ENCODE peak calls at places on chromosome 2, in nine cellular contexts. G is activated T-cell treated with anti-CD3 and anti-CD28 coated beads, Interleukin-2, amount 50 U/mL, for 24 hours; F is uterus; I is NCI-H1436; Z is ecto neural progenitor cell; J is A549; T is LoVo; O is stimulated activated CD4-positive, alpha-beta T cell treated with anti-CD3 and anti-CD28 coated beads, Interleukin-15, amount 100 ng/mL, for 48 hours; X is Peyer's patch. N is an unnamed sample.
A peak's percentile ranks its signal among the peaks of the same experiment; 100 is the strongest.

GRCh38 chr2:57597940-57598339 is 448.7 kb upstream of the VRK2 start:
- DNase-seq in G (no peak), F (no peak), I (no peak), Z (no peak), J (no peak), T (no peak), O (no peak), X (no peak), N (no peak)

GRCh38 chr2:236352761-236353593 is 88.8 kb upstream of the ASB18 start:
- DNase-seq in G (no peak), F (no peak), I (no peak), Z (no peak), J (peak; percentile 13), T (peak; percentile 47), O (peak; percentile 9), X (peak; percentile 64), N (no peak)

GRCh38 chr2:66896151-66896550 is 461.2 kb downstream of the MEIS1 start:
- DNase-seq in G (no peak), F (no peak), I (no peak), Z (no peak), J (no peak), T (no peak), O (no peak), X (no peak), N (no peak)

GRCh38 chr2:45932278-45932975 is 281.0 kb downstream of the PRKCE start:
- DNase-seq in G (no peak), F (no peak), I (no peak), Z (no peak), J (no peak), T (no peak), O (no peak), X (no peak), N (no peak)

GRCh38 chr2:219289537-219290361 is 10.6 kb downstream of the DNAJB2 start:
- DNase-seq in G (no peak), F (peak; percentile 96), I (no peak), Z (no peak), J (no peak), T (peak; percentile 22), O (no peak), X (peak; percentile 51), N (no peak)

GRCh38 chr2:170084820-170085475 is 93.0 kb upstream of the MYO3B start:
- DNase-seq in G (no peak), F (no peak), I (no peak), Z (no peak), J (no peak), T (no peak), O (no peak), X (no peak), N (no peak)

GRCh38 chr2:46813046-46813445 is 102.6 kb downstream of the MCFD2 start:
- DNase-seq in G (no peak), F (peak; percentile 73), I (no peak), Z (peak; percentile 35), J (no peak), T (no peak), O (no peak), X (peak; percentile 47), N (no peak)

GRCh38 chr2:74902281-74902860 is 56.1 kb upstream of the POLE4 start:
- DNase-seq in G (no peak), F (no peak), I (no peak), Z (no peak), J (no peak), T (no peak), O (no peak), X (no peak), N (no peak)

GRCh38 chr2:20599001-20599600 is 51.8 kb downstream of the HS1BP3 start:
- DNase-seq in G (no peak), F (peak; percentile 48), I (no peak), Z (no peak), J (no peak), T (no peak), O (no peak), X (peak; percentile 44), N (no peak)

GRCh38 chr2:203584784-203585183 is 49.7 kb upstream of the RAPH1 start:
- DNase-seq in G (no peak), F (no peak), I (no peak), Z (no peak), J (no peak), T (no peak), O (no peak), X (no peak), N (no peak)

GRCh38 chr2:1140389-1141003 is 189.8 kb downstream of the SNTG2 start:
- DNase-seq in G (peak; percentile 76), F (no peak), I (no peak), Z (peak; percentile 79), J (peak; percentile 48), T (peak; percentile 18), O (peak; percentile 35), X (no peak), N (no peak)

GRCh38 chr2:201191132-201191875 is 8.4 kb downstream of the CASP10 start:
- DNase-seq in G (no peak), F (no peak), I (no peak), Z (no peak), J (no peak), T (no peak), O (no peak), X (no peak), N (no peak)

GRCh38 chr2:143426296-143426695 is 297.1 kb downstream of the ARHGAP15 start:
- DNase-seq in G (no peak), F (no peak), I (no peak), Z (no peak), J (no peak), T (no peak), O (no peak), X (no peak), N (no peak)

GRCh38 chr2:226898121-226898520 is 62.3 kb downstream of the RHBDD1 start:
- DNase-seq in G (no peak), F (no peak), I (no peak), Z (no peak), J (no peak), T (no peak), O (no peak), X (no peak), N (no peak)

GRCh38 chr2:121803503-121803902 is 48.1 kb downstream of the TSN start:
- DNase-seq in G (no peak), F (no peak), I (no peak), Z (no peak), J (no peak), T (no peak), O (no peak), X (no peak), N (no peak)

N was measured in stimulated activated CD8-positive, alpha-beta memory T cell treated with anti-CD3 and anti-CD28 coated beads, Interleukin-7, amount 100 ng/mL, for 48 hours.